ENCODE peak calls at places on chromosome 18, in five cellular contexts. One of them, this sample, is unnamed.

GRCh38 chr18:22302152-22302551 is 115.6 kb downstream of the CTAGE1 start:
- DNase-seq in GM12891: no peak
- DNase-seq in sciatic nerve: no peak
- DNase-seq in kidney tubule cell: no peak
- DNase-seq in T-cell: no peak
- DNase-seq in this sample: no peak

GRCh38 chr18:22831441-22831904 is 101.7 kb upstream of the RBBP8 start:
- DNase-seq in T-cell: no peak
- DNase-seq in sciatic nerve: no peak
- DNase-seq in GM12891: no peak
- DNase-seq in kidney tubule cell: peak; percentile 64
- DNase-seq in this sample: peak; percentile 57

GRCh38 chr18:12029786-12030571 is 48.7 kb downstream of the IMPA2 start:
- DNase-seq in GM12891: no peak
- DNase-seq in T-cell: no peak
- DNase-seq in sciatic nerve: peak; percentile 45
- DNase-seq in kidney tubule cell: no peak
- DNase-seq in this sample: no peak

GRCh38 chr18:770583-770961 is 41.5 kb downstream of the YES1 start:
- DNase-seq in kidney tubule cell: no peak
- DNase-seq in GM12891: no peak
- DNase-seq in T-cell: no peak
- DNase-seq in sciatic nerve: no peak
- DNase-seq in this sample: peak; percentile 12

GRCh38 chr18:3652380-3653262 is 202.6 kb downstream of the TGIF1 start:
- DNase-seq in kidney tubule cell: peak; percentile 91
- DNase-seq in T-cell: no peak
- DNase-seq in sciatic nerve: no peak
- DNase-seq in GM12891: no peak
- DNase-seq in this sample: peak; percentile 99

GRCh38 chr18:23994361-23994902 is 20.1 kb upstream of the TTC39C start:
- DNase-seq in kidney tubule cell: peak; percentile 89
- DNase-seq in sciatic nerve: no peak
- DNase-seq in T-cell: no peak
- DNase-seq in GM12891: no peak
- DNase-seq in this sample: peak; percentile 97

GRCh38 chr18:51621103-51621969 is 423.9 kb upstream of the MEX3C start:
- DNase-seq in kidney tubule cell: peak; percentile 59
- DNase-seq in GM12891: peak; percentile 20
- DNase-seq in T-cell: no peak
- DNase-seq in sciatic nerve: peak; percentile 79
- DNase-seq in this sample: peak; percentile 36

GRCh38 chr18:35282353-35282752 is 7.7 kb downstream of the ZSCAN30 start:
- DNase-seq in kidney tubule cell: peak; percentile 70
- DNase-seq in sciatic nerve: no peak
- DNase-seq in GM12891: no peak
- DNase-seq in T-cell: no peak
- DNase-seq in this sample: peak; percentile 72

GRCh38 chr18:23851470-23852002 is 162.3 kb downstream of the LAMA3 start:
- DNase-seq in T-cell: no peak
- DNase-seq in sciatic nerve: no peak
- DNase-seq in GM12891: no peak
- DNase-seq in kidney tubule cell: no peak
- DNase-seq in this sample: no peak

This sample was measured in PC-3.